ENCODE peak calls at places on chromosomes 2 and 18, in nine cellular contexts. F is ovary, S is left ventricle myocardium inferior, D is endothelial cell of umbilical vein, T is kidney epithelial cell, N is prostate gland, C is kidney, Y is uterus, W is AG04449. Q is an unnamed sample.

GRCh38 chr2:168060956-168061750 is 186.2 kb downstream of the STK39 start:
- DNase-seq in C (no peak), N (no peak), W (no peak), Y (no peak), F (no peak), S (no peak), D (no peak), T (no peak), Q (no peak)

GRCh38 chr2:44324971-44325426 is 36.3 kb downstream of the PREPL start:
- DNase-seq in T (no peak), S (peak; percentile 25), Y (no peak), C (no peak), D (no peak), F (no peak), N (no peak), W (peak; percentile 16), Q (no peak)

GRCh38 chr2:120544522-120544921 is 191.1 kb upstream of the GLI2 start:
- DNase-seq in N (no peak), C (no peak), S (no peak), F (no peak), D (no peak), T (no peak), W (no peak), Y (no peak), Q (no peak)

GRCh38 chr2:65431417-65432226 is 777 bp downstream of the SPRED2 start:
- DNase-seq in S (peak; percentile 38), T (no peak), F (peak; percentile 66), C (peak; percentile 87), W (no peak), N (peak; percentile 52), D (peak; percentile 25), Y (peak; percentile 40), Q (peak; percentile 75)

GRCh38 chr2:120469486-120469885 is 123.5 kb downstream of the INHBB start:
- DNase-seq in W (no peak), Y (no peak), T (no peak), N (no peak), F (peak; percentile 44), D (no peak), S (no peak), C (peak; percentile 22), Q (peak; percentile 77)

GRCh38 chr2:31979966-31980365 is 30.8 kb downstream of the MEMO1 start:
- DNase-seq in T (no peak), D (no peak), Y (no peak), F (no peak), C (no peak), N (no peak), S (no peak), W (no peak), Q (no peak)

GRCh38 chr2:135256531-135257258 is 204.6 kb downstream of the RAB3GAP1 start:
- DNase-seq in W (no peak), Y (no peak), C (no peak), D (no peak), S (no peak), T (no peak), F (no peak), N (no peak), Q (no peak)

GRCh38 chr2:86566158-86566827 is 3.0 kb upstream of the CHMP3 start:
- DNase-seq in F (no peak), S (no peak), C (no peak), N (no peak), D (no peak), W (no peak), T (no peak), Y (no peak), Q (no peak)

GRCh38 chr2:102473020-102473419 is at the start of gene SLC9A4:
- DNase-seq in Y (no peak), S (no peak), D (peak; percentile 62), C (no peak), N (peak; percentile 44), T (no peak), F (no peak), W (no peak), Q (no peak)

GRCh38 chr18:59461171-59461570 is 102.1 kb upstream of the LMAN1 start:
- DNase-seq in T (no peak), C (no peak), N (no peak), D (no peak), S (no peak), W (no peak), F (no peak), Y (no peak), Q (no peak)

GRCh38 chr2:172342056-172342455 is 85.3 kb upstream of the ITGA6 start:
- DNase-seq in C (no peak), F (no peak), D (no peak), Y (peak; percentile 30), N (no peak), S (peak; percentile 18), T (no peak), W (no peak), Q (no peak)

GRCh38 chr2:36374586-36374985 is 19.0 kb downstream of the CRIM1 start:
- DNase-seq in C (no peak), S (no peak), F (no peak), D (no peak), W (no peak), T (no peak), N (no peak), Y (no peak), Q (no peak)

GRCh38 chr18:69957071-69957620 is 9.5 kb upstream of the CD226 start:
- DNase-seq in D (no peak), N (no peak), C (no peak), S (no peak), W (no peak), T (no peak), Y (no peak), F (no peak), Q (no peak)

GRCh38 chr2:10174173-10174572 is 51.6 kb downstream of the RRM2 start:
- DNase-seq in C (no peak), D (no peak), Y (no peak), F (no peak), T (no peak), N (no peak), S (no peak), W (no peak), Q (no peak)

GRCh38 chr2:201369762-201370161 is 12.6 kb upstream of the FLACC1 start:
- DNase-seq in Y (no peak), S (no peak), C (no peak), N (no peak), W (no peak), D (no peak), T (no peak), F (no peak), Q (no peak)

GRCh38 chr2:64675860-64676259 is 22.1 kb upstream of the SERTAD2 start:
- DNase-seq in Y (no peak), F (no peak), N (no peak), D (no peak), C (no peak), S (no peak), T (no peak), W (no peak), Q (no peak)

GRCh38 chr2:223488814-223489213 is 113.3 kb downstream of the SCG2 start:
- DNase-seq in C (peak; percentile 58), N (no peak), T (no peak), Y (peak; percentile 37), S (no peak), W (no peak), F (no peak), D (peak; percentile 64), Q (no peak)

GRCh38 chr18:6352275-6352674 is 62.4 kb downstream of the L3MBTL4 start:
- DNase-seq in N (no peak), W (no peak), C (no peak), T (no peak), S (no peak), D (no peak), F (no peak), Y (no peak), Q (no peak)

GRCh38 chr2:174760845-174761473 is 3.3 kb downstream of the CHRNA1 start:
- DNase-seq in D (no peak), T (no peak), N (no peak), C (no peak), S (no peak), W (no peak), Y (no peak), F (no peak), Q (no peak)

GRCh38 chr2:237879058-237879430 is 19.6 kb downstream of the RAMP1 start:
- DNase-seq in T (no peak), N (no peak), C (peak; percentile 13), W (no peak), D (peak; percentile 14), S (no peak), Y (peak; percentile 19), F (peak; percentile 4), Q (peak; percentile 7)

GRCh38 chr2:23941644-23942043 is 1.4 kb downstream of the UBXN2A start:
- DNase-seq in W (no peak), D (no peak), S (no peak), C (no peak), F (no peak), Y (no peak), N (no peak), T (no peak), Q (no peak)
- H3K4me3 ChIP-seq in W (no peak overlapping the region), D (no peak overlapping the region), S (peak overlapping the region; percentile 85), C (no peak overlapping the region), F (no peak overlapping the region), Y (peak overlapping the region; percentile 93), N (peak overlapping the region; percentile 91), T (peak overlapping the region; percentile 55), Q (peak overlapping the region; percentile 63)

GRCh38 chr2:118310016-118310877 is 222.0 kb downstream of the INSIG2 start:
- DNase-seq in D (peak; percentile 48), S (no peak), C (peak; percentile 70), T (no peak), Y (no peak), W (no peak), F (no peak), N (no peak), Q (no peak)
- H3K4me3 ChIP-seq in D (peak overlapping the region; percentile 85), S (peak overlapping the region; percentile 67), C (peak overlapping the region; percentile 66), T (peak overlapping the region; percentile 57), Y (peak overlapping the region; percentile 26), W (peak overlapping the region; percentile 53), F (peak overlapping the region; percentile 38), N (peak overlapping the region; percentile 33), Q (peak overlapping the region; percentile 47)

DNA sequence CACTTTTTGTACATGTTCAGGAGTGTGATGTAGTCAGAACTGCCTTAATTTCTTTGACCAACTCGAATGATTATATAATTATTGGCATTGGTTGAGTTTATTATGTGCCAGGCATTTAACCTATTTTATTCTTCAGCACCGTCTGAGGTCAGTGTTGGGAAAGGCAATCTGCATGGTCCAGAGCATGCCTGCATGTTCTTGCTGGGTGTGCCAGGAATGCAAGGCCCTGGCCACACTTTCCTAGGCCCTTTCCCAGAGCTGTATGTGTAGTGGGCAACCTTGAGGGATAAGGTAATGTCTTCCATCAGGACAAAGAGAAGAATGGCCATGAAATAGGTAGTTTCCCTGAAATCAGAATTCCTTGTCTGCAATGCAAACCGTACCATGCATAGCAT is 9.7 kb upstream of the SNRNP200 start:
- DNase-seq in C (no peak), S (no peak), D (no peak), Y (no peak), T (no peak), W (no peak), N (no peak), F (no peak), Q (no peak)
- H3K4me3 ChIP-seq in C (no peak overlapping the region), S (no peak overlapping the region), D (no peak overlapping the region), Y (no peak overlapping the region), T (no peak overlapping the region), W (no peak overlapping the region), N (no peak overlapping the region), F (no peak overlapping the region), Q (no peak overlapping the region)

DNA sequence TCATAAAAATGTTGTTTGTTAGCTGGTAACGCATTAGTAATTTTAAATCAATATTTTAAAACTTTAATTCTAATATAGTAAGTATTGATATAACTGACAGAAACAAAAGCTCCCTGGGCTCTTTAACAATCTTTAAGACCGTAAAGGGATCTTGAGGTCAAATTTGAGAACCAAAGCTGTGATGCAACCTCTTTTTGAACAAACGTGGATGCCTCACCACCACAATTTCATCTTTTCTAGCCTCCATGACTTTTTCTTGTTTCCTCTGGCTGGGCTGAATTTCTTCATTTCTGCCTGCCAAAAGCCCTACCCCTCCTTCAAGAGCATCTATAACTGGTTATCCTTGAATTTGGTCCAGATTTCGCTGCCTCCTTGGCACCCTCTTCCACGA is 562 bp upstream of the POLE4 start:
- DNase-seq in S (no peak), C (no peak), N (no peak), W (no peak), Y (no peak), F (no peak), T (no peak), D (no peak), Q (no peak)
- H3K4me3 ChIP-seq in S (peak overlapping the region; percentile 72), C (peak overlapping the region; percentile 74), N (peak overlapping the region; percentile 68), W (peak overlapping the region; percentile 80), Y (peak overlapping the region; percentile 75), F (peak overlapping the region; percentile 75), T (peak overlapping the region; percentile 64), D (no peak overlapping the region), Q (peak overlapping the region; percentile 86)

Q was measured in tibial artery.